ENCODE peak calls at places on chromosomes 3 and 15, in seven cellular contexts. One of them, this sample, is unnamed.
A peak's percentile ranks its signal among the peaks of the same experiment; 100 is the strongest.

GRCh38 chr3:33868309-33868708 is 69.9 kb downstream of the PDCD6IP start:
- DNase-seq in H9: no peak
- DNase-seq in neuronal stem cell: no peak
- DNase-seq in trophoblast cell: no peak
- DNase-seq in IMR-90: no peak
- DNase-seq in mesendoderm: no peak
- DNase-seq in H1: no peak
- DNase-seq in this sample: no peak

GRCh38 chr3:46897829-46898320 is 20.4 kb downstream of the PTH1R start:
- DNase-seq in H9: no peak
- DNase-seq in mesendoderm: no peak
- DNase-seq in IMR-90: no peak
- DNase-seq in trophoblast cell: no peak
- DNase-seq in H1: no peak
- DNase-seq in neuronal stem cell: no peak
- DNase-seq in this sample: no peak

GRCh38 chr15:70262591-70263274 is 165.0 kb upstream of the TLE3 start:
- DNase-seq in H9: no peak
- DNase-seq in mesendoderm: peak; percentile 7
- DNase-seq in H1: no peak
- DNase-seq in neuronal stem cell: no peak
- DNase-seq in IMR-90: no peak
- DNase-seq in trophoblast cell: no peak
- DNase-seq in this sample: no peak

GRCh38 chr3:20140881-20141280 is 45.1 kb downstream of the SGO1 start:
- DNase-seq in mesendoderm: no peak
- DNase-seq in trophoblast cell: no peak
- DNase-seq in IMR-90: no peak
- DNase-seq in neuronal stem cell: no peak
- DNase-seq in H1: no peak
- DNase-seq in H9: no peak
- DNase-seq in this sample: no peak

GRCh38 chr15:31214158-31214863 is 112.3 kb upstream of the KLF13 start:
- DNase-seq in H1: no peak
- DNase-seq in trophoblast cell: no peak
- DNase-seq in IMR-90: no peak
- DNase-seq in neuronal stem cell: no peak
- DNase-seq in mesendoderm: no peak
- DNase-seq in H9: no peak
- DNase-seq in this sample: no peak

GRCh38 chr3:12758025-12758830 is 831 bp downstream of the TMEM40 start:
- DNase-seq in trophoblast cell: peak; percentile 62
- DNase-seq in mesendoderm: no peak
- DNase-seq in IMR-90: peak; percentile 67
- DNase-seq in neuronal stem cell: no peak
- DNase-seq in H9: no peak
- DNase-seq in H1: no peak
- DNase-seq in this sample: peak; percentile 73

GRCh38 chr15:47376190-47376589 is 341.1 kb upstream of the SEMA6D start:
- DNase-seq in neuronal stem cell: no peak
- DNase-seq in H9: no peak
- DNase-seq in IMR-90: no peak
- DNase-seq in trophoblast cell: no peak
- DNase-seq in H1: no peak
- DNase-seq in mesendoderm: no peak
- DNase-seq in this sample: no peak

GRCh38 chr3:178203152-178203551 is 333.1 kb upstream of the KCNMB2 start:
- DNase-seq in H9: no peak
- DNase-seq in mesendoderm: no peak
- DNase-seq in trophoblast cell: no peak
- DNase-seq in neuronal stem cell: no peak
- DNase-seq in H1: no peak
- DNase-seq in IMR-90: peak; percentile 52
- DNase-seq in this sample: peak; percentile 42

GRCh38 chr3:42161050-42161935 is 70.1 kb downstream of the TRAK1 start:
- DNase-seq in trophoblast cell: peak; percentile 68
- DNase-seq in H9: no peak
- DNase-seq in IMR-90: peak; percentile 50
- DNase-seq in neuronal stem cell: no peak
- DNase-seq in mesendoderm: no peak
- DNase-seq in H1: no peak
- DNase-seq in this sample: peak; percentile 37

GRCh38 chr15:36658321-36658720 is 78.9 kb downstream of the CDIN1 start:
- DNase-seq in H9: no peak
- DNase-seq in mesendoderm: no peak
- DNase-seq in neuronal stem cell: no peak
- DNase-seq in trophoblast cell: no peak
- DNase-seq in H1: no peak
- DNase-seq in IMR-90: peak; percentile 17
- DNase-seq in this sample: no peak

GRCh38 chr3:128879991-128880390 is 571 bp downstream of the ACAD9 start:
- DNase-seq in neuronal stem cell: no peak
- DNase-seq in H1: no peak
- DNase-seq in mesendoderm: no peak
- DNase-seq in IMR-90: no peak
- DNase-seq in trophoblast cell: peak; percentile 67
- DNase-seq in H9: no peak
- DNase-seq in this sample: no peak

GRCh38 chr15:37045241-37045640 is 55.1 kb downstream of the MEIS2 start:
- DNase-seq in H1: no peak
- DNase-seq in IMR-90: no peak
- DNase-seq in mesendoderm: peak; percentile 54
- DNase-seq in trophoblast cell: no peak
- DNase-seq in neuronal stem cell: peak; percentile 36
- DNase-seq in H9: no peak
- DNase-seq in this sample: no peak

GRCh38 chr3:163266731-163267130 is 1770.1 kb downstream of the OTOL1 start:
- DNase-seq in mesendoderm: no peak
- DNase-seq in trophoblast cell: no peak
- DNase-seq in H9: no peak
- DNase-seq in neuronal stem cell: no peak
- DNase-seq in IMR-90: no peak
- DNase-seq in H1: no peak
- DNase-seq in this sample: no peak

GRCh38 chr3:125378762-125379161 is 3.6 kb upstream of the ZNF148 start:
- DNase-seq in mesendoderm: no peak
- DNase-seq in neuronal stem cell: no peak
- DNase-seq in H1: no peak
- DNase-seq in H9: no peak
- DNase-seq in trophoblast cell: no peak
- DNase-seq in IMR-90: no peak
- DNase-seq in this sample: no peak

GRCh38 chr15:93347917-93348316 is 258.9 kb upstream of the RGMA start:
- DNase-seq in trophoblast cell: no peak
- DNase-seq in neuronal stem cell: peak; percentile 59
- DNase-seq in H1: no peak
- DNase-seq in IMR-90: no peak
- DNase-seq in H9: no peak
- DNase-seq in mesendoderm: no peak
- DNase-seq in this sample: no peak

GRCh38 chr3:135646873-135647272 is 318.7 kb upstream of the PPP2R3A start:
- DNase-seq in IMR-90: no peak
- DNase-seq in neuronal stem cell: no peak
- DNase-seq in H1: no peak
- DNase-seq in mesendoderm: no peak
- DNase-seq in H9: no peak
- DNase-seq in trophoblast cell: no peak
- DNase-seq in this sample: no peak

GRCh38 chr3:175335229-175335628 is 476.1 kb downstream of the NAALADL2 start:
- DNase-seq in neuronal stem cell: no peak
- DNase-seq in H1: no peak
- DNase-seq in IMR-90: peak; percentile 51
- DNase-seq in trophoblast cell: peak; percentile 84
- DNase-seq in H9: no peak
- DNase-seq in mesendoderm: no peak
- DNase-seq in this sample: peak; percentile 14

GRCh38 chr3:190863119-190863465 is 598 bp upstream of the GMNC start:
- DNase-seq in neuronal stem cell: no peak
- DNase-seq in trophoblast cell: no peak
- DNase-seq in H9: no peak
- DNase-seq in IMR-90: no peak
- DNase-seq in H1: no peak
- DNase-seq in mesendoderm: no peak
- DNase-seq in this sample: peak; percentile 16

GRCh38 chr3:14827776-14828175 is 9.0 kb downstream of the FGD5 start:
- DNase-seq in mesendoderm: no peak
- DNase-seq in trophoblast cell: peak; percentile 26
- DNase-seq in neuronal stem cell: no peak
- DNase-seq in H1: no peak
- DNase-seq in IMR-90: no peak
- DNase-seq in H9: no peak
- DNase-seq in this sample: no peak

GRCh38 chr3:4030567-4030966 is 231.3 kb downstream of the LRRN1 start:
- DNase-seq in H1: no peak
- DNase-seq in mesendoderm: no peak
- DNase-seq in H9: no peak
- DNase-seq in neuronal stem cell: no peak
- DNase-seq in IMR-90: no peak
- DNase-seq in trophoblast cell: peak; percentile 81
- DNase-seq in this sample: no peak

GRCh38 chr15:59917504-59918157 is 86.5 kb upstream of the FOXB1 start:
- DNase-seq in IMR-90: peak; percentile 10
- DNase-seq in neuronal stem cell: peak; percentile 48
- DNase-seq in trophoblast cell: peak; percentile 79
- DNase-seq in mesendoderm: peak; percentile 83
- DNase-seq in H9: peak; percentile 86
- DNase-seq in H1: peak; percentile 88
- DNase-seq in this sample: peak; percentile 4

GRCh38 chr15:88744548-88745020 is 58.7 kb upstream of the ACAN start:
- DNase-seq in neuronal stem cell: peak; percentile 27
- DNase-seq in mesendoderm: peak; percentile 61
- DNase-seq in trophoblast cell: no peak
- DNase-seq in IMR-90: no peak
- DNase-seq in H9: no peak
- DNase-seq in H1: no peak
- DNase-seq in this sample: peak; percentile 6

GRCh38 chr3:55405436-55405835 is 81.7 kb downstream of the WNT5A start:
- DNase-seq in mesendoderm: peak; percentile 92
- DNase-seq in trophoblast cell: peak; percentile 88
- DNase-seq in neuronal stem cell: no peak
- DNase-seq in IMR-90: peak; percentile 12
- DNase-seq in H9: peak; percentile 86
- DNase-seq in H1: peak; percentile 85
- DNase-seq in this sample: no peak

GRCh38 chr3:4977889-4978258 is 1.4 kb upstream of the BHLHE40 start:
- DNase-seq in neuronal stem cell: no peak
- DNase-seq in trophoblast cell: peak; percentile 63
- DNase-seq in mesendoderm: peak; percentile 83
- DNase-seq in IMR-90: no peak
- DNase-seq in H9: no peak
- DNase-seq in H1: no peak
- DNase-seq in this sample: no peak

GRCh38 chr3:196168808-196169391 is 42.3 kb downstream of the ZDHHC19 start:
- DNase-seq in trophoblast cell: no peak
- DNase-seq in IMR-90: no peak
- DNase-seq in H1: no peak
- DNase-seq in neuronal stem cell: no peak
- DNase-seq in mesendoderm: no peak
- DNase-seq in H9: no peak
- DNase-seq in this sample: no peak

GRCh38 chr3:8838765-8839423 is 69.5 kb upstream of the OXTR start:
- DNase-seq in H1: no peak
- DNase-seq in H9: no peak
- DNase-seq in mesendoderm: no peak
- DNase-seq in IMR-90: no peak
- DNase-seq in neuronal stem cell: no peak
- DNase-seq in trophoblast cell: no peak
- DNase-seq in this sample: no peak

GRCh38 chr3:8837172-8837571 is 67.8 kb upstream of the OXTR start:
- DNase-seq in H1: no peak
- DNase-seq in H9: no peak
- DNase-seq in trophoblast cell: no peak
- DNase-seq in IMR-90: peak; percentile 91
- DNase-seq in neuronal stem cell: no peak
- DNase-seq in mesendoderm: no peak
- DNase-seq in this sample: peak; percentile 82

GRCh38 chr3:8839607-8840325 is 70.4 kb upstream of the OXTR start:
- DNase-seq in IMR-90: peak; percentile 38
- DNase-seq in mesendoderm: no peak
- DNase-seq in neuronal stem cell: no peak
- DNase-seq in H9: no peak
- DNase-seq in trophoblast cell: no peak
- DNase-seq in H1: no peak
- DNase-seq in this sample: no peak

GRCh38 chr3:8836096-8836495 is 66.7 kb upstream of the OXTR start:
- DNase-seq in neuronal stem cell: no peak
- DNase-seq in H1: no peak
- DNase-seq in mesendoderm: no peak
- DNase-seq in H9: no peak
- DNase-seq in IMR-90: no peak
- DNase-seq in trophoblast cell: no peak
- DNase-seq in this sample: no peak

GRCh38 chr3:8838239-8838638 is 68.8 kb upstream of the OXTR start:
- DNase-seq in H1: no peak
- DNase-seq in H9: no peak
- DNase-seq in IMR-90: no peak
- DNase-seq in mesendoderm: no peak
- DNase-seq in neuronal stem cell: no peak
- DNase-seq in trophoblast cell: peak; percentile 48
- DNase-seq in this sample: no peak
- H2BK120ac ChIP-seq in H1: no peak overlapping the region
- H2BK120ac ChIP-seq in H9: no peak overlapping the region
- H2BK120ac ChIP-seq in IMR-90: peak overlapping the region; percentile 3
- H2BK120ac ChIP-seq in mesendoderm: no peak overlapping the region
- H2BK120ac ChIP-seq in neuronal stem cell: no peak overlapping the region
- H2BK120ac ChIP-seq in trophoblast cell: no peak overlapping the region
- H2BK120ac ChIP-seq in this sample: no peak overlapping the region

GRCh38 chr3:57949344-57949743 is 58.9 kb upstream of the FLNB start:
- DNase-seq in IMR-90: no peak
- DNase-seq in H1: no peak
- DNase-seq in neuronal stem cell: no peak
- DNase-seq in H9: no peak
- DNase-seq in mesendoderm: no peak
- DNase-seq in trophoblast cell: no peak
- DNase-seq in this sample: no peak
- H2BK120ac ChIP-seq in IMR-90: peak overlapping the region; percentile 57
- H2BK120ac ChIP-seq in H1: no peak overlapping the region
- H2BK120ac ChIP-seq in neuronal stem cell: no peak overlapping the region
- H2BK120ac ChIP-seq in H9: no peak overlapping the region
- H2BK120ac ChIP-seq in mesendoderm: no peak overlapping the region
- H2BK120ac ChIP-seq in trophoblast cell: peak overlapping the region; percentile 50
- H2BK120ac ChIP-seq in this sample: no peak overlapping the region

DNA sequence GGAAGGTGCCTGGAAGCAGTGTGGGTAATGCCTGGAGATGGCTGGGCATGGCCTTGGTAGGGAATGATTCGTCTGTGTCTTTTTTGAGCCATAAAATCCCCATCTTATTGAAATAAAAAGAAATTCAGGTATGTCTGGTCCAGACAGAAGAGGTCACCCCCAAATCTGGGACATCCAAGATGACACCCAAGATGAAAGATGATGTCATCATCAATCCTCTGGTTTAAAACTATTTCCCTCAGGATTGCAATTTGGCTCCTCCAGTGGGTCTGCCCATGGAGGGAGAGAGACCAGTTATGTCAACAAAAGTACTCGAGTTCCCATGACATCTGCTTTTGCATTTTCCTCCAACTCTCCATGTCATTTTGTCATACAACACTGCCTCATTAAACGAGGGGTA is 16.7 kb upstream of the CCR9 start:
- DNase-seq in mesendoderm: no peak
- DNase-seq in H9: no peak
- DNase-seq in neuronal stem cell: no peak
- DNase-seq in IMR-90: no peak
- DNase-seq in trophoblast cell: no peak
- DNase-seq in H1: no peak
- DNase-seq in this sample: no peak
- H2BK120ac ChIP-seq in mesendoderm: no peak overlapping the region
- H2BK120ac ChIP-seq in H9: no peak overlapping the region
- H2BK120ac ChIP-seq in neuronal stem cell: no peak overlapping the region
- H2BK120ac ChIP-seq in IMR-90: no peak overlapping the region
- H2BK120ac ChIP-seq in trophoblast cell: no peak overlapping the region
- H2BK120ac ChIP-seq in H1: no peak overlapping the region
- H2BK120ac ChIP-seq in this sample: no peak overlapping the region

GRCh38 chr3:127580327-127581060 is 10.0 kb downstream of the TPRA1 start:
- DNase-seq in trophoblast cell: no peak
- DNase-seq in H9: no peak
- DNase-seq in mesendoderm: no peak
- DNase-seq in IMR-90: no peak
- DNase-seq in H1: no peak
- DNase-seq in neuronal stem cell: no peak
- DNase-seq in this sample: no peak
- H2BK120ac ChIP-seq in trophoblast cell: no peak overlapping the region
- H2BK120ac ChIP-seq in H9: no peak overlapping the region
- H2BK120ac ChIP-seq in mesendoderm: no peak overlapping the region
- H2BK120ac ChIP-seq in IMR-90: no peak overlapping the region
- H2BK120ac ChIP-seq in H1: no peak overlapping the region
- H2BK120ac ChIP-seq in neuronal stem cell: no peak overlapping the region
- H2BK120ac ChIP-seq in this sample: no peak overlapping the region